ENCODE peak calls at places on chromosomes 16 and 17, in eight cellular contexts. I is sigmoid colon, O is A549, T is thyroid gland, C is vagina, V is IMR-90, F is right lobe of liver, P is body of pancreas. Z is an unnamed sample.
A peak's percentile ranks its signal among the peaks of the same experiment; 100 is the strongest.

GRCh38 chr17:59501690-59502089 is 63.7 kb upstream of the DHX40 start:
- DNase-seq in V (no peak), F (no peak), O (no peak), T (no peak), C (no peak), I (no peak), P (no peak), Z (no peak)

GRCh38 chr16:50313596-50314483 is 47.5 kb downstream of the ADCY7 start:
- DNase-seq in I (peak; percentile 76), F (peak; percentile 76), P (peak; percentile 8), V (peak; percentile 12), C (no peak), O (no peak), T (peak; percentile 27), Z (no peak)

GRCh38 chr17:40124279-40125141 is 2.7 kb downstream of the MSL1 start:
- DNase-seq in T (peak; percentile 37), O (no peak), C (no peak), F (no peak), I (no peak), P (no peak), V (peak; percentile 48), Z (no peak)

GRCh38 chr17:81991684-81992513 is 14.5 kb downstream of the ASPSCR1 start:
- DNase-seq in C (no peak), I (peak; percentile 87), V (peak; percentile 31), T (peak; percentile 94), O (no peak), P (peak; percentile 86), F (peak; percentile 94), Z (peak; percentile 95)

GRCh38 chr16:48949636-48950035 is 332.0 kb downstream of the CBLN1 start:
- DNase-seq in V (peak; percentile 19), P (no peak), I (no peak), O (no peak), F (no peak), T (no peak), C (no peak), Z (no peak)

GRCh38 chr16:2749476-2749875 is 3.0 kb upstream of the SRRM2 start:
- DNase-seq in T (no peak), F (peak; percentile 30), I (no peak), C (no peak), V (no peak), O (no peak), P (no peak), Z (no peak)

GRCh38 chr16:57985204-57986121 is 14.5 kb upstream of the CNGB1 start:
- DNase-seq in T (peak; percentile 29), V (no peak), P (no peak), I (peak; percentile 70), F (no peak), C (no peak), O (no peak), Z (no peak)

GRCh38 chr17:77253611-77254051 is 112.9 kb downstream of the SEC14L1 start:
- DNase-seq in C (no peak), O (no peak), P (no peak), F (no peak), V (peak; percentile 81), T (no peak), I (no peak), Z (no peak)

GRCh38 chr16:59698341-59698979 is 964.3 kb upstream of the GOT2 start:
- DNase-seq in I (no peak), F (no peak), O (no peak), C (no peak), P (no peak), V (peak; percentile 32), T (no peak), Z (no peak)

GRCh38 chr17:58487589-58488427 is at the start of gene HSF5:
- DNase-seq in C (no peak), T (peak; percentile 10), I (no peak), O (no peak), P (no peak), V (no peak), F (peak; percentile 62), Z (no peak)

GRCh38 chr17:18267927-18268711 is 7.7 kb downstream of the MIEF2 start:
- DNase-seq in V (peak; percentile 73), O (no peak), T (no peak), F (no peak), P (no peak), I (no peak), C (no peak), Z (peak; percentile 66)

GRCh38 chr16:79991918-79992317 is 391.4 kb upstream of the MAF start:
- DNase-seq in O (no peak), C (no peak), V (no peak), T (no peak), F (no peak), I (no peak), P (no peak), Z (no peak)

GRCh38 chr16:50403491-50403890 is 34.7 kb upstream of the BRD7 start:
- DNase-seq in V (no peak), T (no peak), C (no peak), P (no peak), I (no peak), F (no peak), O (no peak), Z (no peak)

GRCh38 chr17:10120113-10120485 is 78.3 kb downstream of the GAS7 start:
- DNase-seq in I (no peak), O (no peak), P (no peak), C (no peak), T (no peak), F (no peak), V (no peak), Z (no peak)

GRCh38 chr16:58859958-58860669 is 126.0 kb upstream of the GOT2 start:
- DNase-seq in F (no peak), V (no peak), T (no peak), C (no peak), I (no peak), O (no peak), P (no peak), Z (no peak)

GRCh38 chr17:79396696-79397095 is 214.2 kb downstream of the RBFOX3 start:
- DNase-seq in T (no peak), O (no peak), C (no peak), V (no peak), I (no peak), F (no peak), P (no peak), Z (no peak)

GRCh38 chr17:1100382-1100781 is 79.4 kb downstream of the ABR start:
- DNase-seq in V (no peak), O (no peak), P (no peak), C (no peak), T (no peak), I (no peak), F (no peak), Z (no peak)

GRCh38 chr17:10135539-10136257 is 62.7 kb downstream of the GAS7 start:
- DNase-seq in T (no peak), F (no peak), P (peak; percentile 31), I (peak; percentile 89), O (no peak), V (peak; percentile 56), C (no peak), Z (no peak)

GRCh38 chr16:72112906-72113615 is 19.4 kb downstream of the DHX38 start:
- DNase-seq in T (no peak), C (peak; percentile 87), F (no peak), P (no peak), I (no peak), V (no peak), O (no peak), Z (no peak)

GRCh38 chr17:9002236-9002609 is 19.1 kb upstream of the NTN1 start:
- DNase-seq in P (no peak), C (no peak), T (no peak), F (no peak), V (no peak), I (no peak), O (no peak), Z (no peak)

GRCh38 chr16:30395155-30395991 is at the start of gene ZNF48:
- DNase-seq in F (peak; percentile 92), V (peak; percentile 90), T (peak; percentile 88), I (peak; percentile 94), P (peak; percentile 88), O (peak; percentile 59), C (no peak), Z (peak; percentile 65)
- TF ChIP-seq POLR2A in F (peak; percentile 55), V (no peak), T (peak; percentile 51), I (no peak), P (no peak), O (peak; percentile 52), C (peak; percentile 20), Z (peak; percentile 35)

DNA sequence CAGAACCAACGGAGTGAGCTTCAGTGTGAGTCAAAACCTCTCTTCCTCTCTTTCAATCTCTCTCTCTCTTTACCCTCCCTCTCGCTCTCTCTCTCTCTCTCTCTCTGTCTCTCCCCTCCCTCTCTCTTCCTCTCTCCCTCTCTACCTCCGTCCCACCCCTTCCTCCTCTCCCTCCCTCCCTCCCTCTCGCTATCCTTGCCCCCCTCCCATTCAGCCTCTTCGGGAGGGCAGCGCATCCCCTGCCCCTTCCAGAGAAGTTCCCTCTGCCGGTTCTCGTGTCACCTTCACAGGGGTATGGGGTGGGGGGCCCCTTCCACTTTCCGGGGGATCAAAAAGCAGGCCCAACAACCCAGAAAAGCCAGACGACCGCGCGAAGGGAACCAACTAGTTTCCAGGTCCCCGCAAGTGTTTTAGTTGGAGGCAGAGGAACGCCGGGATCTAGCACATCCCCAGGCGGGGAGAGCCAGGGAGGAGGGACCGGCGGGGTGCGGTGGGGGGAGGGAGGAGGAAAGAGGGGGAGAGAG is 28.9 kb upstream of the RBFOX1 start:
- DNase-seq in P (no peak), F (no peak), T (no peak), O (no peak), C (no peak), I (no peak), V (no peak), Z (no peak)
- TF ChIP-seq POLR2A in P (no peak), F (no peak), T (no peak), O (no peak), C (no peak), I (no peak), V (no peak), Z (no peak)

GRCh38 chr16:85910073-85910853 is 11.3 kb downstream of the IRF8 start:
- DNase-seq in I (no peak), P (no peak), O (no peak), V (no peak), C (no peak), T (no peak), F (no peak), Z (no peak)
- TF ChIP-seq POLR2A in I (no peak), P (no peak), O (no peak), V (no peak), C (no peak), T (no peak), F (no peak), Z (no peak)

GRCh38 chr16:83808573-83809014 is 816 bp downstream of the HSBP1 start:
- DNase-seq in T (no peak), I (no peak), V (no peak), O (no peak), P (no peak), C (no peak), F (no peak), Z (no peak)

GRCh38 chr16:83806721-83807120 is 1.1 kb upstream of the HSBP1 start:
- DNase-seq in C (no peak), F (no peak), O (no peak), I (no peak), T (no peak), P (no peak), V (no peak), Z (no peak)

GRCh38 chr16:83807327-83807709 is 460 bp upstream of the HSBP1 start:
- DNase-seq in P (no peak), O (no peak), I (peak; percentile 62), V (no peak), C (no peak), F (no peak), T (no peak), Z (no peak)

GRCh38 chr16:83809092-83809491 is 1.3 kb downstream of the HSBP1 start:
- DNase-seq in I (no peak), O (no peak), T (no peak), C (no peak), V (no peak), F (no peak), P (no peak), Z (no peak)

GRCh38 chr16:83807710-83808572 is at the start of gene HSBP1:
- DNase-seq in I (peak; percentile 97), P (peak; percentile 96), C (no peak), V (peak; percentile 86), O (peak; percentile 94), F (peak; percentile 97), T (peak; percentile 92), Z (peak; percentile 90)
- TF ChIP-seq POLR2A in I (peak; percentile 19), P (peak; percentile 19), C (no peak), V (peak; percentile 46), O (peak; percentile 86), F (peak; percentile 57), T (peak; percentile 78), Z (peak; percentile 91)

Z was measured in H54.